ENCODE peak calls at places on chromosomes 12 and 14, in four cellular contexts. V is left lung, B is AG04450, F is kidney epithelial cell. J is an unnamed sample.

GRCh38 chr14:50773632-50774541 is 57.1 kb downstream of the NIN start:
- DNase-seq in V (no peak), B (no peak), F (no peak), J (no peak)

GRCh38 chr12:116697305-116698130 is 40.4 kb downstream of the SPRING1 start:
- DNase-seq in V (no peak), B (no peak), F (no peak), J (no peak)

GRCh38 chr14:87153391-87153790 is 839.6 kb downstream of the GALC start:
- DNase-seq in V (no peak), B (no peak), F (no peak), J (no peak)

GRCh38 chr14:63405715-63406114 is 87.0 kb upstream of the GPHB5 start:
- DNase-seq in V (no peak), B (no peak), F (no peak), J (no peak)

GRCh38 chr14:103703433-103704385 is 11.5 kb downstream of the XRCC3 start:
- DNase-seq in V (no peak), B (no peak), F (no peak), J (no peak)

GRCh38 chr12:65826513-65827171 is 2.4 kb downstream of the HMGA2 start:
- DNase-seq in V (no peak), B (no peak), F (no peak), J (peak; percentile 47)

GRCh38 chr14:79056879-79057278 is 886.7 kb downstream of the NRXN3 start:
- DNase-seq in V (no peak), B (peak; percentile 87), F (no peak), J (no peak)

GRCh38 chr12:89707992-89708792 is 446 bp downstream of the ATP2B1 start:
- DNase-seq in V (peak; percentile 62), B (no peak), F (no peak), J (no peak)

GRCh38 chr12:15688838-15689237 is 100.3 kb downstream of the EPS8 start:
- DNase-seq in V (no peak), B (no peak), F (no peak), J (no peak)

GRCh38 chr12:5014269-5014668 is 29.4 kb upstream of the KCNA5 start:
- DNase-seq in V (no peak), B (no peak), F (no peak), J (no peak)

GRCh38 chr12:67069451-67070306 is 199.5 kb upstream of the CAND1 start:
- DNase-seq in V (no peak), B (no peak), F (no peak), J (no peak)

GRCh38 chr12:115847398-115847797 is 430.1 kb downstream of the MED13L start:
- DNase-seq in V (no peak), B (no peak), F (no peak), J (no peak)

GRCh38 chr14:30621354-30621953 is 665 bp upstream of the SCFD1 start:
- DNase-seq in V (no peak), B (no peak), F (no peak), J (peak; percentile 2)

GRCh38 chr12:40825156-40825555 is 132.9 kb downstream of the CNTN1 start:
- DNase-seq in V (no peak), B (no peak), F (no peak), J (peak; percentile 7)

GRCh38 chr14:100237735-100238418 is 1.1 kb upstream of the YY1 start:
- DNase-seq in V (peak; percentile 59), B (no peak), F (no peak), J (no peak)

GRCh38 chr12:93742086-93742934 is 65.1 kb downstream of the CRADD start:
- DNase-seq in V (peak; percentile 75), B (peak; percentile 10), F (no peak), J (no peak)

GRCh38 chr12:646303-647038 is 16.8 kb downstream of the NINJ2 start:
- DNase-seq in V (peak; percentile 77), B (no peak), F (no peak), J (no peak)

GRCh38 chr12:17992002-17992656 is 97.9 kb downstream of the RERGL start:
- DNase-seq in V (no peak), B (no peak), F (no peak), J (peak; percentile 2)

GRCh38 chr12:75722714-75723200 is 211.3 kb upstream of the KRR1 start:
- DNase-seq in V (no peak), B (peak; percentile 48), F (no peak), J (peak; percentile 82)

GRCh38 chr12:2845280-2845679 is 10.4 kb upstream of the NRIP2 start:
- DNase-seq in V (no peak), B (no peak), F (no peak), J (peak; percentile 39)

GRCh38 chr14:64636208-64636979 is 67.8 kb upstream of the PLEKHG3 start:
- DNase-seq in V (peak; percentile 67), B (no peak), F (no peak), J (no peak)

GRCh38 chr14:104803280-104803915 is 2.5 kb downstream of the ZBTB42 start:
- DNase-seq in V (no peak), B (no peak), F (no peak), J (no peak)

GRCh38 chr12:10128687-10129086 is 1.3 kb downstream of the CLEC7A start:
- DNase-seq in V (no peak), B (no peak), F (no peak), J (no peak)

GRCh38 chr12:107340920-107341319 is 247.6 kb upstream of the CRY1 start:
- DNase-seq in V (no peak), B (no peak), F (no peak), J (no peak)

GRCh38 chr12:44847888-44848770 is 28.0 kb downstream of the NELL2 start:
- DNase-seq in V (no peak), B (no peak), F (no peak), J (no peak)

GRCh38 chr12:48794870-48795269 is 6.0 kb upstream of the ADCY6 start:
- DNase-seq in V (no peak), B (no peak), F (peak; percentile 78), J (no peak)

GRCh38 chr12:94954029-94954685 is 49.3 kb downstream of the NDUFA12 start:
- DNase-seq in V (no peak), B (no peak), F (peak; percentile 47), J (peak; percentile 87)

GRCh38 chr12:26195641-26196423 is 459 bp downstream of the SSPN start:
- DNase-seq in V (peak; percentile 47), B (no peak), F (no peak), J (no peak)

GRCh38 chr14:75604979-75605825 is 26.8 kb downstream of the FLVCR2 start:
- DNase-seq in V (peak; percentile 63), B (no peak), F (peak; percentile 18), J (no peak)

GRCh38 chr12:102696045-102696444 is 215.7 kb upstream of the IGF1 start:
- DNase-seq in V (no peak), B (no peak), F (no peak), J (no peak)

GRCh38 chr14:24943024-24943423 is 106.9 kb downstream of the STXBP6 start:
- DNase-seq in V (no peak), B (no peak), F (no peak), J (no peak)

DNA sequence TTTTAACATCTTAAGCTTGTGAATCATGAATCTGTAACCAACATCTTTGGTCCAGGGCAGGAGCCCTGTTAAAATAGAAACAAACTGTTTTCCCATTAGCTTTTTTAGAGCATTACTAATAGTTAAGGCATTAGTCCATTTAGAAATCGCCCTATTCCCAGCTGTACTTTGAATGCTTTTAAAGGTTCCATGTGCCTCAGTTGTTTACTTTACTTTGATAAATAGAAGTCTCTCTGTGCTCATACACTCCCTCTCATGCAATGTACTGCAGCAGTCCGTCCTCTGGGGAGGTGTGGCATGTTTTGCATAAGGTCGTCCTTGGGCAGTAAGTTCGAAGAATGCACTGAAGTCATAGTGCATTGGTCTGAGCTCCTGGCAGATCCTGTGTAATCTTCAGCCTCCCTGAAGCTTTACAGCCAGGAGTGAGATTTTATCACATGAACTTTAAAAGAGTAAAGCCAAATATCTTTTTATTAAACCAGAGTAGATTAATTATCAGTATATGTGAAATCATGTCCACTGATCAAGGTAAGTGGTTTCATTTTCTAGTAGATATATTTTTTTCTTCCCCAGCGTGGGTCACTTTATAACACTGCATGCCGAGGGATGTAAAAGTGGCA is 134.7 kb downstream of the FGD4 start:
- DNase-seq in V (peak; percentile 66), B (peak; percentile 95), F (peak; percentile 78), J (peak; percentile 62)
- H3K4me3 ChIP-seq in V (peak overlapping the region; percentile 19), B (peak overlapping the region; percentile 61), F (peak overlapping the region; percentile 18), J (peak overlapping the region; percentile 29)

DNA sequence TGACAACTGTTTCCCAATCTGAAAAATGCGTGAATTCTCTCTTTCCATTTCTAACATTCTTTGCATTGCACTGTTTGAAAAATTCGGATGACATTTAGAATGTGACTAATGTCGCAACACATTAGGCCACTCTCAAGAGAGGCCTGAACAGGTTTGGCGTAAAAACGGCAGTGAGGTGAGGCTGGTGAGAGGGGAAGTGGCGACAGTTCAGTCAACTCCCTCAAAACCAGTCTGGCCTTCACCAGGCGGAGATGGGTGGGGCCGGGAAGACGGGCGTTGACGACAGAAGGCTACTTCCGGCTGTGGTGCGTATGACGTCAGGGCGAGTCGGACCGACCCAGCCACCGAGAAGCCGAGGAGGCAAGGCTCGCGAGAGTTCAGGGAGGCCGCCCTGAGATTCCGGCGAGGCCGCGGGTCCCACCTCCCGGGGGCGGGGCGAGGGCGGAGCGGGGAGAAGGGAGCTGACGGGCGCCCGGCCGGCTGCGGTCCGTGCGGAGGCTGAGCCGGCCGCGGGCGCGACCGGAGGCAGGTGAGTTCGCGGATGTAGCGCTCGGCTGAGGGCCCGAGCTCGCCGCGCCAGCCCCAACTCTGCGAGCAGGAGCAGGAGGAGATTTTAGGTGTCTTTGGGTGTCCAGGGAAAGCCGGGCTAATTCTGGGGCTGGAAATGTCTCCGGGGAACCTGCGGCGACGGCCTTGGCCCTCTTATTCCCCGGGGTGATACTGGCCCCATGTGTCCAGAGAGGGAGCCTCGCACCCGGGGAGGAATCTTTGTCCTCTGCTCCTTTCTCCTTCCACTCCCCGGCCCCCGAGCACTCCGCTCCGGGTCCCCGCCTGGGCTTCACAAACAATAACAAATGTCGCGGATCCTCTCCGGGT is at the start of gene STK38L:
- DNase-seq in V (peak; percentile 99), B (peak; percentile 80), F (peak; percentile 78), J (peak; percentile 74)
- TF ChIP-seq CTCF in V (peak; percentile 15), B (peak; percentile 39), F (no peak), J (peak; percentile 23)

GRCh38 chr12:46903058-46903457 is 77.3 kb upstream of the SLC38A4 start:
- DNase-seq in V (no peak), B (no peak), F (no peak), J (no peak)

GRCh38 chr12:46898152-46898931 is 72.5 kb upstream of the SLC38A4 start:
- DNase-seq in V (no peak), B (no peak), F (no peak), J (no peak)

GRCh38 chr12:46904406-46905240 is 78.8 kb upstream of the SLC38A4 start:
- DNase-seq in V (no peak), B (no peak), F (no peak), J (no peak)

GRCh38 chr12:46901464-46902205 is 75.8 kb upstream of the SLC38A4 start:
- DNase-seq in V (no peak), B (no peak), F (no peak), J (no peak)

GRCh38 chr12:46900734-46901463 is 75.1 kb upstream of the SLC38A4 start:
- DNase-seq in V (no peak), B (no peak), F (no peak), J (no peak)
- H3K4me3 ChIP-seq in V (no peak overlapping the region), B (no peak overlapping the region), F (no peak overlapping the region), J (no peak overlapping the region)

GRCh38 chr12:68786929-68787328 is 21.0 kb upstream of the MDM2 start:
- DNase-seq in V (no peak), B (no peak), F (no peak), J (no peak)
- TF ChIP-seq CTCF in V (no peak), B (no peak), F (no peak), J (peak; percentile 8)

DNA sequence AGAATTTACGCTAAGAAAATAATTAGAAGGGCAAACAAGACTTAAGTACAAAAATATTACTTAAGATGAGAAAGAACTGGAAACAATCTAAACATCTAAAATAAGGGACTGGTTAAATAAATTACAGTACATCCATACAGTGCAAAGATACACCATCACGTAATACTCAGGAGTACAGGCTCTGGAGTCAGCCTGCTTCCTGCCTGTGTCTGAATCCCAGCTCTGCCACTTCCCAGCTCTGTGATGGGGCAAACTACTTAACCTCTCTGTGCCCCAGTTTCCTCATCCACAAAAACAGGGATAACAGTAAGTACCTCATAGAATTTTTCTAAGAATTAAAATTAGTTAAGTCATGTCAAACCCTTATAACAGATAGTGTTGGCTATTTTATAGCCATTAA is 36.0 kb downstream of the PPTC7 start:
- DNase-seq in V (no peak), B (no peak), F (no peak), J (no peak)
- H3K4me3 ChIP-seq in V (no peak overlapping the region), B (no peak overlapping the region), F (no peak overlapping the region), J (no peak overlapping the region)